ENCODE peak calls at places on chromosomes 5 and 9, in nine cellular contexts. One of them, this sample, is unnamed.

GRCh38 chr5:14574891-14575496 is 6.6 kb upstream of the OTULINL start:
- DNase-seq in upper lobe of right lung: no peak
- DNase-seq in A549: peak
- DNase-seq in kidney epithelial cell: no peak
- DNase-seq in left lung: no peak
- DNase-seq in colonic mucosa: peak
- DNase-seq in GM06990: no peak
- DNase-seq in fibroblast of mammary gland: peak
- DNase-seq in heart right ventricle: peak
- DNase-seq in this sample: no peak

GRCh38 chr9:117392992-117393391 is 21.9 kb downstream of the ASTN2 start:
- DNase-seq in kidney epithelial cell: no peak
- DNase-seq in fibroblast of mammary gland: no peak
- DNase-seq in A549: no peak
- DNase-seq in GM06990: no peak
- DNase-seq in heart right ventricle: no peak
- DNase-seq in left lung: no peak
- DNase-seq in upper lobe of right lung: no peak
- DNase-seq in colonic mucosa: no peak
- DNase-seq in this sample: no peak

GRCh38 chr9:124659099-124659659 is 111.9 kb downstream of the NR6A1 start:
- DNase-seq in left lung: peak
- DNase-seq in colonic mucosa: peak
- DNase-seq in upper lobe of right lung: peak
- DNase-seq in A549: peak
- DNase-seq in heart right ventricle: peak
- DNase-seq in fibroblast of mammary gland: peak
- DNase-seq in kidney epithelial cell: peak
- DNase-seq in GM06990: peak
- DNase-seq in this sample: peak

GRCh38 chr5:73160239-73160671 is 12.7 kb upstream of the TMEM174 start:
- DNase-seq in left lung: no peak
- DNase-seq in heart right ventricle: no peak
- DNase-seq in GM06990: peak
- DNase-seq in upper lobe of right lung: no peak
- DNase-seq in fibroblast of mammary gland: no peak
- DNase-seq in colonic mucosa: no peak
- DNase-seq in A549: no peak
- DNase-seq in kidney epithelial cell: no peak
- DNase-seq in this sample: no peak

GRCh38 chr5:79255786-79256557 is 20.0 kb downstream of the JMY start:
- DNase-seq in A549: peak
- DNase-seq in GM06990: peak
- DNase-seq in colonic mucosa: peak
- DNase-seq in kidney epithelial cell: no peak
- DNase-seq in heart right ventricle: no peak
- DNase-seq in upper lobe of right lung: no peak
- DNase-seq in fibroblast of mammary gland: peak
- DNase-seq in left lung: no peak
- DNase-seq in this sample: no peak

GRCh38 chr5:141875795-141876627 is 2.2 kb downstream of the PCDH1 start:
- DNase-seq in colonic mucosa: peak
- DNase-seq in heart right ventricle: peak
- DNase-seq in GM06990: no peak
- DNase-seq in kidney epithelial cell: no peak
- DNase-seq in left lung: peak
- DNase-seq in A549: no peak
- DNase-seq in upper lobe of right lung: peak
- DNase-seq in fibroblast of mammary gland: no peak
- DNase-seq in this sample: no peak

GRCh38 chr5:68354315-68354714 is 138.8 kb downstream of the PIK3R1 start:
- DNase-seq in GM06990: no peak
- DNase-seq in fibroblast of mammary gland: no peak
- DNase-seq in kidney epithelial cell: no peak
- DNase-seq in left lung: no peak
- DNase-seq in heart right ventricle: no peak
- DNase-seq in colonic mucosa: no peak
- DNase-seq in A549: no peak
- DNase-seq in upper lobe of right lung: no peak
- DNase-seq in this sample: no peak

GRCh38 chr9:127886401-127886972 is 9.0 kb upstream of the AK1 start:
- DNase-seq in fibroblast of mammary gland: peak
- DNase-seq in left lung: peak
- DNase-seq in A549: peak
- DNase-seq in heart right ventricle: no peak
- DNase-seq in kidney epithelial cell: no peak
- DNase-seq in GM06990: peak
- DNase-seq in colonic mucosa: no peak
- DNase-seq in upper lobe of right lung: peak
- DNase-seq in this sample: no peak

GRCh38 chr5:39598641-39599248 is 174.0 kb upstream of the DAB2 start:
- DNase-seq in upper lobe of right lung: no peak
- DNase-seq in heart right ventricle: no peak
- DNase-seq in colonic mucosa: no peak
- DNase-seq in fibroblast of mammary gland: no peak
- DNase-seq in GM06990: no peak
- DNase-seq in kidney epithelial cell: no peak
- DNase-seq in left lung: no peak
- DNase-seq in A549: no peak
- DNase-seq in this sample: no peak

GRCh38 chr9:34496149-34496712 is 26.6 kb downstream of the ENHO start:
- DNase-seq in heart right ventricle: no peak
- DNase-seq in kidney epithelial cell: no peak
- DNase-seq in colonic mucosa: no peak
- DNase-seq in left lung: no peak
- DNase-seq in upper lobe of right lung: no peak
- DNase-seq in GM06990: no peak
- DNase-seq in A549: no peak
- DNase-seq in fibroblast of mammary gland: peak
- DNase-seq in this sample: no peak

GRCh38 chr9:133277467-133277866 is 2.5 kb upstream of the ABO start:
- DNase-seq in heart right ventricle: no peak
- DNase-seq in kidney epithelial cell: no peak
- DNase-seq in colonic mucosa: no peak
- DNase-seq in left lung: no peak
- DNase-seq in A549: no peak
- DNase-seq in GM06990: no peak
- DNase-seq in fibroblast of mammary gland: no peak
- DNase-seq in upper lobe of right lung: no peak
- DNase-seq in this sample: no peak

GRCh38 chr5:148972958-148973357 is 89.9 kb downstream of the SH3TC2 start:
- DNase-seq in A549: peak
- DNase-seq in upper lobe of right lung: no peak
- DNase-seq in left lung: no peak
- DNase-seq in kidney epithelial cell: no peak
- DNase-seq in fibroblast of mammary gland: peak
- DNase-seq in heart right ventricle: no peak
- DNase-seq in GM06990: no peak
- DNase-seq in colonic mucosa: no peak
- DNase-seq in this sample: peak

GRCh38 chr9:122446819-122447484 is 30.8 kb downstream of the OR1J1 start:
- DNase-seq in upper lobe of right lung: no peak
- DNase-seq in fibroblast of mammary gland: no peak
- DNase-seq in heart right ventricle: no peak
- DNase-seq in colonic mucosa: no peak
- DNase-seq in left lung: no peak
- DNase-seq in GM06990: no peak
- DNase-seq in kidney epithelial cell: no peak
- DNase-seq in A549: no peak
- DNase-seq in this sample: no peak

GRCh38 chr5:174418809-174419522 is 305.4 kb upstream of the MSX2 start:
- DNase-seq in kidney epithelial cell: no peak
- DNase-seq in colonic mucosa: no peak
- DNase-seq in fibroblast of mammary gland: no peak
- DNase-seq in upper lobe of right lung: no peak
- DNase-seq in A549: peak
- DNase-seq in left lung: no peak
- DNase-seq in heart right ventricle: peak
- DNase-seq in GM06990: no peak
- DNase-seq in this sample: no peak

GRCh38 chr5:113800686-113801085 is 287.2 kb downstream of the YTHDC2 start:
- DNase-seq in fibroblast of mammary gland: no peak
- DNase-seq in kidney epithelial cell: no peak
- DNase-seq in left lung: no peak
- DNase-seq in upper lobe of right lung: no peak
- DNase-seq in colonic mucosa: no peak
- DNase-seq in A549: no peak
- DNase-seq in GM06990: no peak
- DNase-seq in heart right ventricle: no peak
- DNase-seq in this sample: no peak

GRCh38 chr5:36200513-36200912 is 41.2 kb downstream of the NADK2 start:
- DNase-seq in left lung: no peak
- DNase-seq in fibroblast of mammary gland: peak
- DNase-seq in upper lobe of right lung: no peak
- DNase-seq in heart right ventricle: no peak
- DNase-seq in kidney epithelial cell: peak
- DNase-seq in A549: no peak
- DNase-seq in GM06990: no peak
- DNase-seq in colonic mucosa: no peak
- DNase-seq in this sample: no peak

GRCh38 chr5:88203977-88204735 is 64.5 kb downstream of the TMEM161B start:
- DNase-seq in colonic mucosa: no peak
- DNase-seq in heart right ventricle: no peak
- DNase-seq in left lung: no peak
- DNase-seq in fibroblast of mammary gland: no peak
- DNase-seq in GM06990: no peak
- DNase-seq in kidney epithelial cell: no peak
- DNase-seq in A549: no peak
- DNase-seq in upper lobe of right lung: no peak
- DNase-seq in this sample: no peak

GRCh38 chr9:124212381-124213050 is 45.2 kb upstream of the NEK6 start:
- DNase-seq in kidney epithelial cell: peak
- DNase-seq in fibroblast of mammary gland: peak
- DNase-seq in heart right ventricle: no peak
- DNase-seq in GM06990: no peak
- DNase-seq in upper lobe of right lung: peak
- DNase-seq in colonic mucosa: no peak
- DNase-seq in A549: no peak
- DNase-seq in left lung: no peak
- DNase-seq in this sample: peak

GRCh38 chr9:112894699-112895098 is 4.0 kb upstream of the SLC46A2 start:
- DNase-seq in heart right ventricle: no peak
- DNase-seq in upper lobe of right lung: no peak
- DNase-seq in GM06990: no peak
- DNase-seq in left lung: no peak
- DNase-seq in colonic mucosa: no peak
- DNase-seq in kidney epithelial cell: no peak
- DNase-seq in fibroblast of mammary gland: peak
- DNase-seq in A549: no peak
- DNase-seq in this sample: no peak

GRCh38 chr5:98721231-98721928 is 52.1 kb upstream of the RGMB start:
- DNase-seq in left lung: no peak
- DNase-seq in kidney epithelial cell: no peak
- DNase-seq in heart right ventricle: no peak
- DNase-seq in upper lobe of right lung: no peak
- DNase-seq in colonic mucosa: no peak
- DNase-seq in fibroblast of mammary gland: peak
- DNase-seq in A549: no peak
- DNase-seq in GM06990: no peak
- DNase-seq in this sample: no peak

GRCh38 chr5:156585999-156586398 is 259.0 kb downstream of the SGCD start:
- DNase-seq in fibroblast of mammary gland: no peak
- DNase-seq in colonic mucosa: no peak
- DNase-seq in A549: no peak
- DNase-seq in GM06990: no peak
- DNase-seq in kidney epithelial cell: no peak
- DNase-seq in heart right ventricle: no peak
- DNase-seq in upper lobe of right lung: no peak
- DNase-seq in left lung: no peak
- DNase-seq in this sample: no peak

GRCh38 chr9:88826651-88827245 is 164.5 kb upstream of the S1PR3 start:
- DNase-seq in colonic mucosa: no peak
- DNase-seq in upper lobe of right lung: no peak
- DNase-seq in heart right ventricle: no peak
- DNase-seq in fibroblast of mammary gland: peak
- DNase-seq in kidney epithelial cell: no peak
- DNase-seq in A549: no peak
- DNase-seq in left lung: no peak
- DNase-seq in GM06990: no peak
- DNase-seq in this sample: peak
- TF ChIP-seq CTCF in colonic mucosa: no peak
- TF ChIP-seq CTCF in upper lobe of right lung: no peak
- TF ChIP-seq CTCF in heart right ventricle: no peak
- TF ChIP-seq CTCF in fibroblast of mammary gland: no peak
- TF ChIP-seq CTCF in kidney epithelial cell: no peak
- TF ChIP-seq CTCF in A549: no peak
- TF ChIP-seq CTCF in left lung: no peak
- TF ChIP-seq CTCF in GM06990: no peak
- TF ChIP-seq CTCF in this sample: no peak

DNA sequence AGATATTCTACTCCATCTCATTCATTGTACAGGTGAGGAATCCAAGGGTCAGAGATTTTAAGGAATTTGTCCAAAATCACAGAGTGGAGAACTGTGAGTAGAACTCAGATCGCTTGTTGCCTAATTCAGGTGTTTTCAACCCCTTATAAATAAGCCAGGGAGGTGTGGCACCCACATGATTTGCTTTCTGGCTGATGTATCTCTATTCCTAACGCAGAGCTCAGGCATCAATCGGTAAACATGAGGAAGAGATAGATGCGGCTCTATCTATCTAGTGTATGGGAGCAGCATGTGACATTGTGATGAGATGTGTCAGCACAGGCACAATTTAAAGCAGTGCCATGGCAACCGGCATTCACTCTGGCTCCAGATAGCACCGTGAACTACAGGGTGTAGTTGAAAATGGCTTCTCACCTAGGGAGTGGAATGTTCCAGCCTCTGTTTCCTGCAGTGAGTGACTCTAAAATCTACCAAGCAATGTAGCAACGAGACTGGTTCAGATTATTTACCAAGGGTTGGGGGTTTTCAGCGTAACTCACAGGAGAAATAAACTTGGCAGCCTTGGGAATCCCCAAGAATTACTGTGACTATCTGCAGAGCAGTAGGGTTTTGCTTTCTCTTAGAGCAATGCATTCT is 53.4 kb upstream of the SUB1 start:
- DNase-seq in left lung: no peak
- DNase-seq in kidney epithelial cell: no peak
- DNase-seq in upper lobe of right lung: no peak
- DNase-seq in colonic mucosa: no peak
- DNase-seq in A549: peak
- DNase-seq in heart right ventricle: no peak
- DNase-seq in GM06990: peak
- DNase-seq in fibroblast of mammary gland: peak
- DNase-seq in this sample: peak
- H3K4me3 ChIP-seq in left lung: no peak
- H3K4me3 ChIP-seq in kidney epithelial cell: no peak
- H3K4me3 ChIP-seq in upper lobe of right lung: peak
- H3K4me3 ChIP-seq in colonic mucosa: peak
- H3K4me3 ChIP-seq in A549: peak
- H3K4me3 ChIP-seq in heart right ventricle: no peak
- H3K4me3 ChIP-seq in GM06990: peak
- H3K4me3 ChIP-seq in fibroblast of mammary gland: peak
- H3K4me3 ChIP-seq in this sample: no peak

GRCh38 chr9:4666042-4666699 is at the start of gene SPATA6L:
- DNase-seq in colonic mucosa: peak
- DNase-seq in A549: peak
- DNase-seq in left lung: peak
- DNase-seq in kidney epithelial cell: no peak
- DNase-seq in upper lobe of right lung: peak
- DNase-seq in GM06990: peak
- DNase-seq in heart right ventricle: peak
- DNase-seq in fibroblast of mammary gland: peak
- DNase-seq in this sample: no peak
- TF ChIP-seq CTCF in colonic mucosa: no peak
- TF ChIP-seq CTCF in A549: peak
- TF ChIP-seq CTCF in left lung: no peak
- TF ChIP-seq CTCF in kidney epithelial cell: peak
- TF ChIP-seq CTCF in upper lobe of right lung: peak
- TF ChIP-seq CTCF in GM06990: peak
- TF ChIP-seq CTCF in heart right ventricle: no peak
- TF ChIP-seq CTCF in fibroblast of mammary gland: no peak
- TF ChIP-seq CTCF in this sample: peak

GRCh38 chr5:139488269-139488668 is 5.7 kb upstream of the STING1 start:
- DNase-seq in colonic mucosa: no peak
- DNase-seq in fibroblast of mammary gland: no peak
- DNase-seq in GM06990: no peak
- DNase-seq in A549: no peak
- DNase-seq in heart right ventricle: peak
- DNase-seq in kidney epithelial cell: no peak
- DNase-seq in upper lobe of right lung: no peak
- DNase-seq in left lung: no peak
- DNase-seq in this sample: no peak
- H3K4me3 ChIP-seq in colonic mucosa: no peak
- H3K4me3 ChIP-seq in fibroblast of mammary gland: no peak
- H3K4me3 ChIP-seq in GM06990: no peak
- H3K4me3 ChIP-seq in A549: no peak
- H3K4me3 ChIP-seq in heart right ventricle: no peak
- H3K4me3 ChIP-seq in kidney epithelial cell: no peak
- H3K4me3 ChIP-seq in upper lobe of right lung: no peak
- H3K4me3 ChIP-seq in left lung: no peak
- H3K4me3 ChIP-seq in this sample: no peak